ENCODE peak calls at places on chromosomes 12 and 14, in seven cellular contexts. K is H1, I is GM10248, W is WERI-Rb-1, E is psoas muscle, Z is caudate nucleus, V is putamen. G is an unnamed sample.

GRCh38 chr14:75697918-75698317 is 36.9 kb downstream of the TTLL5 start:
- DNase-seq in K (no peak), I (no peak), W (no peak), E (no peak), Z (no peak), V (no peak), G (no peak)

GRCh38 chr12:73514672-73515071 is 1023.0 kb upstream of the ATXN7L3B start:
- DNase-seq in K (peak; percentile 17), I (no peak), W (no peak), E (no peak), Z (no peak), V (no peak), G (no peak)

GRCh38 chr12:42326466-42327226 is 679 bp downstream of the PPHLN1 start:
- DNase-seq in K (no peak), I (peak; percentile 23), W (no peak), E (no peak), Z (no peak), V (no peak), G (no peak)

GRCh38 chr12:6953417-6954315 is 2.5 kb downstream of the PTPN6 start:
- DNase-seq in K (no peak), I (peak; percentile 80), W (no peak), E (peak; percentile 66), Z (no peak), V (no peak), G (no peak)

GRCh38 chr12:89856431-89856830 is 147.8 kb upstream of the ATP2B1 start:
- DNase-seq in K (no peak), I (peak; percentile 54), W (no peak), E (no peak), Z (no peak), V (no peak), G (no peak)

GRCh38 chr12:49909826-49910225 is 6.1 kb upstream of the FAIM2 start:
- DNase-seq in K (peak; percentile 23), I (no peak), W (no peak), E (peak; percentile 42), Z (no peak), V (no peak), G (no peak)

GRCh38 chr12:31876568-31877424 is 82.4 kb upstream of the RESF1 start:
- DNase-seq in K (no peak), I (no peak), W (peak; percentile 42), E (no peak), Z (no peak), V (no peak), G (no peak)

GRCh38 chr14:65204056-65204455 is 101.7 kb upstream of the MAX start:
- DNase-seq in K (no peak), I (no peak), W (no peak), E (no peak), Z (no peak), V (no peak), G (no peak)

GRCh38 chr14:101242442-101243385 is 318.6 kb upstream of the DIO3 start:
- DNase-seq in K (no peak), I (no peak), W (no peak), E (peak; percentile 14), Z (no peak), V (no peak), G (no peak)

GRCh38 chr14:63563370-63564026 is 20.3 kb upstream of the PPP2R5E start:
- DNase-seq in K (no peak), I (no peak), W (no peak), E (no peak), Z (no peak), V (no peak), G (no peak)

GRCh38 chr12:58172433-58173073 is 231.2 kb downstream of the ATP23 start:
- DNase-seq in K (no peak), I (no peak), W (no peak), E (no peak), Z (no peak), V (no peak), G (no peak)

GRCh38 chr14:75437201-75438143 is 9.7 kb downstream of the JDP2 start:
- DNase-seq in K (no peak), I (no peak), W (no peak), E (no peak), Z (peak; percentile 22), V (no peak), G (no peak)

GRCh38 chr14:40240456-40240855 is 808.2 kb upstream of the FBXO33 start:
- DNase-seq in K (no peak), I (no peak), W (no peak), E (no peak), Z (no peak), V (no peak), G (no peak)